ENCODE peak calls at places on chromosomes 4 and X, in six cellular contexts. U is ovary, W is keratinocyte, Y is right lobe of liver, C is neural progenitor cell, P is right atrium auricular region. F is an unnamed sample. For H3K27me3, the result is how much of the 10 kb centered on the place peaks cover.

GRCh38 chr4:105426187-105426897 is 47.5 kb downstream of the PPA2 start:
- DNase-seq in Y (no peak), U (no peak), W (no peak), C (no peak), P (no peak), F (no peak)

GRCh38 chrX:63250253-63250868 is 100.8 kb downstream of the SPIN4 start:
- DNase-seq in W (peak), C (peak), U (no peak), P (no peak), Y (no peak), F (peak)

GRCh38 chr4:2865381-2865780 is 21.7 kb downstream of the ADD1 start:
- DNase-seq in Y (no peak), W (no peak), U (no peak), C (no peak), P (no peak), F (no peak)

GRCh38 chrX:110286126-110286525 is 31.8 kb downstream of the AMMECR1 start:
- DNase-seq in U (no peak), W (peak), P (no peak), C (no peak), Y (no peak), F (peak)

GRCh38 chrX:47568656-47569295 is 7.8 kb downstream of the ARAF start:
- DNase-seq in W (no peak), P (no peak), C (peak), U (no peak), Y (no peak), F (no peak)

GRCh38 chr4:145954924-145955339 is 16.3 kb upstream of the ZNF827 start:
- DNase-seq in Y (no peak), U (no peak), W (peak), C (no peak), P (no peak), F (peak)

GRCh38 chr4:1883583-1883982 is 12.4 kb downstream of the NSD2 start:
- DNase-seq in W (no peak), U (no peak), Y (peak), P (no peak), C (no peak), F (no peak)

GRCh38 chrX:154419688-154420401 is 8.5 kb downstream of the TAFAZZIN start:
- DNase-seq in W (no peak), C (no peak), U (no peak), Y (no peak), P (no peak), F (no peak)

GRCh38 chr4:108030332-108030731 is 40.6 kb downstream of the HADH start:
- DNase-seq in W (peak), U (no peak), C (peak), Y (no peak), P (no peak), F (peak)

GRCh38 chrX:35890699-35891098 is 28.8 kb upstream of the CFAP47 start:
- DNase-seq in C (peak), W (no peak), U (no peak), P (no peak), Y (no peak), F (no peak)

GRCh38 chr4:26859762-26860156 is 882 bp upstream of the STIM2 start:
- DNase-seq in C (no peak), P (no peak), U (no peak), W (no peak), Y (no peak), F (no peak)

GRCh38 chr4:22661443-22661842 is 31.3 kb upstream of the GBA3 start:
- DNase-seq in U (no peak), P (no peak), W (no peak), C (no peak), Y (no peak), F (peak)

GRCh38 chr4:111814961-111815360 is 330.3 kb upstream of the FAM241A start:
- DNase-seq in P (no peak), W (no peak), C (no peak), Y (no peak), U (no peak), F (no peak)

GRCh38 chr4:116923389-116923788 is 162.0 kb downstream of the TRAM1L1 start:
- DNase-seq in C (no peak), U (no peak), Y (no peak), W (no peak), P (no peak), F (no peak)

GRCh38 chrX:130974323-130974722 is 71.3 kb upstream of the ENOX2 start:
- DNase-seq in W (no peak), P (no peak), C (no peak), U (no peak), Y (no peak), F (peak)

GRCh38 chr4:48109413-48110263 is 24.4 kb downstream of the TXK start:
- DNase-seq in U (no peak), C (peak), Y (no peak), W (no peak), P (no peak), F (peak)

GRCh38 chr4:24598025-24598424 is 13.7 kb upstream of the DHX15 start:
- DNase-seq in Y (no peak), P (no peak), W (peak), U (no peak), C (no peak), F (peak)

GRCh38 chr4:46196086-46196485 is 72.2 kb upstream of the GABRG1 start:
- DNase-seq in W (no peak), U (no peak), C (no peak), Y (no peak), P (no peak), F (no peak)

GRCh38 chr4:88029556-88029955 is 22.1 kb downstream of the PKD2 start:
- DNase-seq in U (no peak), C (no peak), W (no peak), Y (no peak), P (no peak), F (no peak)

GRCh38 chr4:184664445-184665210 is 15.1 kb downstream of the PRIMPOL start:
- DNase-seq in U (no peak), P (no peak), Y (no peak), C (peak), W (no peak), F (no peak)

GRCh38 chrX:102765794-102766193 is 45.3 kb downstream of the GPRASP3 start:
- DNase-seq in C (no peak), U (no peak), W (no peak), Y (no peak), P (no peak), F (no peak)

GRCh38 chr4:184649026-184649970 is at the start of the genes CASP3 and PRIMPOL:
- DNase-seq in Y (peak), C (peak), P (peak), U (peak), W (peak), F (peak)

GRCh38 chr4:153151535-153152452 is 52.4 kb upstream of the TRIM2 start:
- DNase-seq in U (peak), C (peak), Y (peak), P (no peak), W (no peak), F (peak)

GRCh38 chrX:47513697-47514085 is 30.7 kb upstream of the ZNF41 start:
- DNase-seq in C (no peak), P (no peak), W (no peak), Y (no peak), U (no peak), F (peak)

GRCh38 chr4:41172772-41173171 is 41.6 kb downstream of the APBB2 start:
- DNase-seq in W (no peak), C (no peak), Y (no peak), P (no peak), U (no peak), F (no peak)

GRCh38 chr4:41177016-41177415 is 37.3 kb downstream of the APBB2 start:
- DNase-seq in P (no peak), Y (no peak), U (no peak), C (no peak), W (no peak), F (peak)

GRCh38 chr4:41176357-41176756 is 38.0 kb downstream of the APBB2 start:
- DNase-seq in U (no peak), P (no peak), Y (no peak), W (no peak), C (no peak), F (peak)

GRCh38 chr4:41178372-41179085 is 35.8 kb downstream of the APBB2 start:
- DNase-seq in P (no peak), C (no peak), W (no peak), Y (no peak), U (no peak), F (peak)

DNA sequence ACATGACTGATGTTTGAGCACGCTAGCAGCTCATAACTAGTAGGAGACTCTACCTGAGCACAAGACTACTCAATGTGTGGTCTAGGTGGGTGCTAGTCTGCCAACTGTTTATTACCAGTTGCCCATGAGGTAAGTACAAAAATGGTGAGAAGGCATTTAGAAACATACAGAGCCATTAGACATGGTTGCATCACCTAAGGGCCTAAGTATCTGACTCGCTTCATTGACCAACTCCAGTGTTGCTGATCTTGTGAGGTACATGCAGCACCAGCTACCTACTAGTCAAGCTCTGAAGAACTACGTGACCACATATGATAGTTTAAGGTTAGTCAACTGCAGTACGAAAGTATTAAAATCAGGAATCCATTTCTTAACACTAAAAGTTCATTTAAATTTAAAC is 39.9 kb downstream of the APBB2 start:
- DNase-seq in U (no peak), Y (no peak), C (no peak), W (no peak), P (no peak), F (no peak)
- H3K27ac ChIP-seq in U (no peak), Y (no peak), C (no peak), W (no peak), P (no peak), F (no peak)

DNA sequence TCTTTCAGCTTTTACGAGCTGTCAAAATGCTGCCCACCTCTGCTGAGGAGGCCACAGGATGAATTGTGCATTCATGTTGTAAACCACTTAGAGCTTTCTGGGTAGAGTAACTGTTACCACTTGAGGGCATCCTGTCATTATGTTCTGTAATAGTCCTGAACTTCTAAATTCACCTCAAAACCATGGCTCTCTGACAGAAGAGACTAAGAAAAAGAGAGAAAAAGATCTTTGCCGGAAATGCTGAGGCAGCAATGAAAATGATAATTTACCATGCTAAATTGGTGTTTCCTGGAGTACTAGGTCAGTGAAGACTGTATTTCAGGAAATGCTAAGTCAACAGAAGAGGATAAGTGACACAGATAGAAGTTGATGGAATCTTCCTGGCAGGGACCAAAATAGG is 942.3 kb upstream of the SLIT2 start:
- DNase-seq in U (no peak), P (no peak), Y (no peak), C (peak), W (no peak), F (peak)
- TF ChIP-seq CTCF in U (no peak), P (no peak), Y (no peak), C (peak), W (peak), F (peak)

GRCh38 chrX:129780441-129781105 is 824 bp downstream of the SASH3 start:
- DNase-seq in P (no peak), U (no peak), C (no peak), W (no peak), Y (peak), F (no peak)

GRCh38 chrX:129782015-129782495 is 2.3 kb downstream of the SASH3 start:
- DNase-seq in U (no peak), Y (no peak), C (no peak), W (no peak), P (no peak), F (no peak)

GRCh38 chrX:129782706-129783105 is 3.0 kb downstream of the SASH3 start:
- DNase-seq in P (no peak), C (no peak), W (no peak), Y (no peak), U (no peak), F (no peak)

GRCh38 chrX:129779747-129780146 is at the start of gene SASH3:
- DNase-seq in W (no peak), C (no peak), Y (peak), U (no peak), P (no peak), F (no peak)

GRCh38 chrX:129781134-129782014 is 1.6 kb downstream of the SASH3 start:
- DNase-seq in W (no peak), P (no peak), Y (peak), C (no peak), U (no peak), F (no peak)
- H3K27me3 ChIP-seq in W (under half), P (under half), Y (under half), C (under half), U (under half), F (under half)

GRCh38 chr4:168724960-168725359 is 228.1 kb downstream of the PALLD start:
- DNase-seq in C (peak), Y (no peak), P (no peak), W (no peak), U (no peak), F (peak)
- H3K27ac ChIP-seq in C (no peak), Y (no peak), P (no peak), W (no peak), U (no peak), F (no peak)

DNA sequence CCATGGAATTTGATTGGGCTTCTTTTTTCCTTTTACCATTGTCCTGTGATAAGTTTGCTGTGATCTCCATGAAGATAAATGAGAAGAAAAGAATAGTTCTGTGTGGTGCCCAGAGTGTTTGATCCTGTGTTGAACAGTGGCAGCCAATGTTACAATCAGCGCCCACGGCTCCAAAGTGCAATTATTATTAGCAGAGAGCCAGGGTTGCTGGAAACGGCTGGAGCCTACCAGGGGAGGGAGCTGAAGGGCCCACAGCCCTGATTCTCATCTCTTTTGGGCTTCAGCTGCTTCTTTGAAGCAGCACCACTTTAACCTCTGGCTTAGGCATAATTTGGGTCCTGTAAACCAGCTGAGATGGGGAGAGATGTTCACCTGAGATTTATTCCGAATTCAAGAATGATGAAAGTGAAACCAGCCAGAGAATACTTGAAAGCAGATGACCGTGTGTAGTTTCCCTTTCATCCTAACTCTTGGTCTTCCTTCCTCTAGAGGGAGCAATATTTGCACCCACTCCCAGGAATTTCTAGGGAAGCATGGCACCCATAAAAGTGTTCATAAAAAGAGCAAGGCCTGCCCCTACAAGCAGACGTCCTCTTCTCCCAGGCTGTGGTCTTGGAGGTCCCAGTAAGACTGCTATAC is 298.3 kb downstream of the EVC2 start:
- DNase-seq in C (peak), P (no peak), U (no peak), Y (no peak), W (no peak), F (no peak)
- TF ChIP-seq CTCF in C (peak), P (no peak), U (no peak), Y (no peak), W (no peak), F (peak)

GRCh38 chrX:119073911-119074310 is 1.1 kb downstream of the CT47C1 start:
- DNase-seq in C (no peak), U (no peak), Y (no peak), W (no peak), P (no peak), F (no peak)
- H3K27me3 ChIP-seq in C (under half), U (under half), Y (under half), W (under half), P (under half), F (under half)

GRCh38 chrX:49163555-49164419 is 1.2 kb downstream of the MAGIX start:
- DNase-seq in U (peak), P (peak), W (no peak), Y (peak), C (peak), F (peak)

GRCh38 chrX:49160908-49161307 is 1.6 kb upstream of the MAGIX start:
- DNase-seq in C (no peak), P (no peak), W (no peak), Y (no peak), U (no peak), F (no peak)

GRCh38 chrX:49164589-49165360 is 2.2 kb downstream of the MAGIX start:
- DNase-seq in U (no peak), C (no peak), P (no peak), W (no peak), Y (peak), F (no peak)

GRCh38 chrX:49165901-49166881 is 3.6 kb downstream of the MAGIX start:
- DNase-seq in U (peak), W (peak), P (peak), Y (peak), C (peak), F (peak)

DNA sequence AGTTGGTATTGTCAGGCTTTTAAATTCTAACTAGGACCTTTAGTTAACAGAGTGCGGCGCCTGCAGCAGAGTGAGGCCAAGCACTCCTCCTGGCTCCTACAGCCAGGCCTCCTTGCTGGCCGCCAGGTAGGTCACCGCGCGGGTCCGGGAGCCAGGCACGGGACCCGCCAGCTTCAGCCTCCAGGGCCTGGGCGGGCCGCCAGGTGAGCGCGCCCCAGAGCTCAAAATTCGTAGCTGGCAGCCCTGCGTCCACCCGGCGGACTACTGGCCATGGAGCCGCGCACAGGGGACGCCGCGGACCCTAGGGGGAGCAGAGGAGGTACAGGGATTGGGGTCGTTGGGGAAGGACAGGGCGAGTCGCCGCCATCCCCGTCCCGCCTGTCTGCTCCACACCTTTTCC is at the start of gene MAGIX:
- DNase-seq in W (no peak), Y (peak), P (no peak), C (no peak), U (peak), F (no peak)
- H3K27ac ChIP-seq in W (no peak), Y (peak), P (peak), C (no peak), U (peak), F (peak)

GRCh38 chr4:147407261-147408045 is 73.4 kb upstream of the EDNRA start:
- DNase-seq in W (no peak), Y (no peak), U (peak), P (no peak), C (peak), F (no peak)
- TF ChIP-seq CTCF in W (peak), Y (peak), U (no peak), P (no peak), C (peak), F (peak)

GRCh38 chrX:107348990-107349389 is 100.5 kb upstream of the FRMPD3 start:
- DNase-seq in U (no peak), C (no peak), P (no peak), Y (no peak), W (no peak), F (no peak)
- H3K27me3 ChIP-seq in U (under half), C (under half), P (under half), Y (under half), W (under half), F (under half)

F was measured in brain microvascular endothelial cell.